ENCODE peak calls at places on chromosomes 3 and 15, in eight cellular contexts. B is fibroblast of lung, V is GM23338, I is neural progenitor cell, N is mammary epithelial cell, G is endothelial cell of umbilical vein, X is K562, F is HCT116. W is an unnamed sample.

GRCh38 chr15:74290645-74291044 is 54.5 kb downstream of the CCDC33 start:
- DNase-seq in B (no peak), G (no peak), I (no peak), F (no peak), X (no peak), N (no peak), V (no peak), W (no peak)

GRCh38 chr15:71080705-71081104 is 34.6 kb upstream of the THSD4 start:
- DNase-seq in F (no peak), G (no peak), X (no peak), N (peak; percentile 85), I (no peak), B (peak; percentile 97), V (no peak), W (peak; percentile 96)

GRCh38 chr3:27971600-27971999 is 249.5 kb upstream of the EOMES start:
- DNase-seq in V (peak; percentile 6), F (no peak), X (no peak), N (no peak), G (no peak), B (no peak), I (peak; percentile 19), W (no peak)

GRCh38 chr15:29065571-29065970 is 179.8 kb downstream of the APBA2 start:
- DNase-seq in I (no peak), N (no peak), V (no peak), G (no peak), F (no peak), B (no peak), X (no peak), W (no peak)

GRCh38 chr15:26087395-26087794 is 224.3 kb upstream of the ATP10A start:
- DNase-seq in N (peak; percentile 1), F (no peak), I (no peak), G (no peak), X (no peak), V (no peak), B (peak; percentile 77), W (peak; percentile 82)

GRCh38 chr3:100395674-100396073 is 5.2 kb downstream of the TOMM70 start:
- DNase-seq in X (no peak), F (no peak), I (no peak), N (no peak), V (no peak), G (no peak), B (no peak), W (no peak)

GRCh38 chr3:23807161-23808015 is 1.6 kb downstream of the UBE2E1 start:
- DNase-seq in X (peak; percentile 42), F (no peak), N (peak; percentile 26), I (no peak), V (peak; percentile 36), B (peak; percentile 41), G (no peak), W (peak; percentile 69)

GRCh38 chr15:29672446-29672845 is 149.8 kb downstream of the TJP1 start:
- DNase-seq in I (no peak), B (no peak), F (no peak), N (no peak), G (no peak), V (no peak), X (no peak), W (no peak)

GRCh38 chr3:128800241-128801187 is 74.5 kb downstream of the RAB7A start:
- DNase-seq in I (no peak), N (no peak), X (no peak), B (no peak), F (no peak), G (no peak), V (no peak), W (no peak)

GRCh38 chr3:194097141-194097880 is 38.6 kb upstream of the HES1 start:
- DNase-seq in I (no peak), X (no peak), F (no peak), G (no peak), V (no peak), B (peak; percentile 24), N (no peak), W (peak; percentile 45)

GRCh38 chr3:13405614-13406013 is 14.5 kb downstream of the NUP210 start:
- DNase-seq in I (no peak), V (no peak), B (no peak), F (no peak), G (no peak), X (no peak), N (no peak), W (peak; percentile 11)

GRCh38 chr15:61997786-61998185 is 62.5 kb downstream of the VPS13C start:
- DNase-seq in I (no peak), X (no peak), V (no peak), F (no peak), B (no peak), N (peak; percentile 12), G (no peak), W (peak; percentile 18)

GRCh38 chr3:170420307-170420821 is 1.7 kb downstream of the CLDN11 start:
- DNase-seq in B (peak; percentile 54), X (no peak), V (peak; percentile 68), N (no peak), F (no peak), G (peak; percentile 55), I (peak; percentile 50), W (peak; percentile 69)

GRCh38 chr3:125121246-125122010 is 65.6 kb upstream of the HEG1 start:
- DNase-seq in F (no peak), V (no peak), G (no peak), I (no peak), N (no peak), B (no peak), X (no peak), W (no peak)

GRCh38 chr3:185527364-185527763 is 25.0 kb downstream of the LIPH start:
- DNase-seq in B (no peak), F (peak; percentile 81), V (no peak), G (no peak), N (no peak), X (no peak), I (no peak), W (no peak)

GRCh38 chr15:94972314-94972713 is 741.0 kb downstream of the MCTP2 start:
- DNase-seq in B (peak; percentile 15), I (peak; percentile 8), G (peak; percentile 59), V (peak; percentile 25), N (peak; percentile 66), F (no peak), X (peak; percentile 2), W (peak; percentile 26)

GRCh38 chr3:66442254-66443249 is 58.3 kb downstream of the LRIG1 start:
- DNase-seq in B (peak; percentile 88), N (peak; percentile 41), F (no peak), V (peak; percentile 94), I (peak; percentile 45), G (peak; percentile 92), X (peak; percentile 2), W (peak; percentile 86)

GRCh38 chr15:51067510-51067909 is 27.2 kb downstream of the TNFAIP8L3 start:
- DNase-seq in I (no peak), X (no peak), G (no peak), N (no peak), F (no peak), V (no peak), B (no peak), W (no peak)

GRCh38 chr3:195425849-195426248 is 17.0 kb downstream of the ACAP2 start:
- DNase-seq in F (no peak), V (no peak), B (no peak), N (no peak), X (no peak), I (no peak), G (no peak), W (no peak)
- H2AFZ ChIP-seq in F (no peak overlapping the region), V (no peak overlapping the region), B (no peak overlapping the region), N (no peak overlapping the region), X (no peak overlapping the region), I (no peak overlapping the region), G (no peak overlapping the region), W (no peak overlapping the region)

DNA sequence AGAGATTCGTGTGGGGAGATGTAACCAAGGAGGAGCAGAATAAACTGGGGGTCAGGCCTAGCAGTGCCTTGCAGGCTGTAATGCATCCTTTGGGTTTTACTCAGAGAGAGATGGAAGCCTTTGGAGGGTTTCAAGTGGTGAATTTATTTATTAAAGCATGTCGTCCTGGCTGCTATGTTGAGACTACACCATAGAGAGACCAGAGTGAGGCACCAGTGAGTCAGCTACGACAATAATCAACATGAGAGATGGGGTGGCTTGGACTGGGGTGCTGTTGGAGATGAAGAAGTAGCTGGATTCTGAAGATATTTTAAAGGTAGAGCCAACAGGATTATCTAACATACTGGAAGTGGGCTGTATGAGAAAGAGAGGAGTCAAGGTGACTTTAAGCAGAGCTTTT is 335.3 kb upstream of the ARHGEF26 start:
- DNase-seq in B (no peak), I (no peak), V (peak; percentile 48), N (no peak), G (no peak), X (no peak), F (no peak), W (no peak)
- TF ChIP-seq EZH2 in B (no peak), I (no peak), V (no peak), N (no peak), G (no peak), X (no peak), F (no peak), W (no peak)

DNA sequence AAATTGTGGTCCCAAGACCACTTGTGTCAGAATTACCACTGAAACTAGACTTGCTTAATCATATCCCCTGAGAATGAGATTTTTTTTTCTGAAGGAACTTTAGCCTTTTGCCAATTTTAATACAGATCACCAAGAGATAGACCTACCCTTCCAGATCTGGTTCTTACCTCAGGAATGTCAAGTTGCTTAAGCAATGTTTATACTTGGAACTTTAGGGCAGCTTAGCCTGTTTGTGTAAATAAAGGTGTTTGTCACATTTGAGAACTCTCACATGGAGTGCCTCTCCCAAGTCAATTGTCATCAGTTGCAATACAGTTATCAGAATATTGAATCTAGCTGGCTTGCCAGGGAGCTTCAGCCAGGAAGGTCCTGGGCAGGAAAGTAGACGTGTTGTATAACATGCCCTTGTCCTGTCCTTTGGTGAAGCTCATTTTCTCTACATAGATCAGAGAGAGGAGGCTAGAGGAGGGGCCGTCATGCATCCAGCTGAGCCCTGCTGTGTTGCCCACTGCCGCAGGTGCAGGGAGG is 3.9 kb downstream of the GPD1L start:
- DNase-seq in G (no peak), X (no peak), V (no peak), I (no peak), N (no peak), B (no peak), F (no peak), W (no peak)
- H3K4me3 ChIP-seq in G (no peak overlapping the region), X (no peak overlapping the region), V (no peak overlapping the region), I (no peak overlapping the region), N (no peak overlapping the region), B (no peak overlapping the region), F (no peak overlapping the region), W (no peak overlapping the region)

GRCh38 chr15:85495096-85495495 is 114.7 kb downstream of the AKAP13 start:
- DNase-seq in I (no peak), F (no peak), G (no peak), B (no peak), X (no peak), V (no peak), N (no peak), W (no peak)

GRCh38 chr15:85495542-85495941 is 115.1 kb downstream of the AKAP13 start:
- DNase-seq in N (no peak), I (no peak), X (no peak), B (no peak), V (no peak), F (no peak), G (no peak), W (no peak)

GRCh38 chr15:85494035-85494793 is 113.8 kb downstream of the AKAP13 start:
- DNase-seq in X (peak; percentile 1), G (peak; percentile 76), I (peak; percentile 32), N (peak; percentile 95), B (peak; percentile 93), F (peak; percentile 93), V (no peak), W (peak; percentile 94)

GRCh38 chr15:85491663-85492062 is 111.3 kb downstream of the AKAP13 start:
- DNase-seq in F (no peak), V (no peak), B (no peak), G (no peak), X (no peak), I (no peak), N (no peak), W (no peak)

GRCh38 chr15:85493258-85493657 is 112.9 kb downstream of the AKAP13 start:
- DNase-seq in I (no peak), B (no peak), V (no peak), F (no peak), N (no peak), G (no peak), X (no peak), W (no peak)
- H2AFZ ChIP-seq in I (no peak overlapping the region), B (no peak overlapping the region), V (no peak overlapping the region), F (no peak overlapping the region), N (no peak overlapping the region), G (no peak overlapping the region), X (no peak overlapping the region), W (no peak overlapping the region)